ENCODE peak calls at places on chromosomes 13 and 19, in five cellular contexts. Z is epithelial cell of esophagus, Q is body of pancreas, M is pancreas, G is fibroblast of lung. V is an unnamed sample.

GRCh38 chr13:21047591-21048282 is 13.6 kb downstream of the LATS2 start:
- DNase-seq in Z (no peak), Q (no peak), M (no peak), G (no peak), V (no peak)

GRCh38 chr13:97934590-97934989 is 18.9 kb upstream of the IPO5 start:
- DNase-seq in Z (no peak), Q (no peak), M (no peak), G (no peak), V (no peak)

GRCh38 chr13:21043898-21044297 is 17.5 kb downstream of the LATS2 start:
- DNase-seq in Z (no peak), Q (no peak), M (no peak), G (peak), V (no peak)

GRCh38 chr13:109778102-109778542 is 8.3 kb downstream of the IRS2 start:
- DNase-seq in Z (peak), Q (no peak), M (no peak), G (no peak), V (no peak)

GRCh38 chr13:43516401-43516826 is 270.4 kb downstream of the ENOX1 start:
- DNase-seq in Z (no peak), Q (no peak), M (no peak), G (peak), V (no peak)

GRCh38 chr13:105464249-105464648 is 1071.2 kb downstream of the EFNB2 start:
- DNase-seq in Z (peak), Q (no peak), M (no peak), G (no peak), V (no peak)

GRCh38 chr19:40332669-40333068 is 15.5 kb downstream of the C19orf47 start:
- DNase-seq in Z (no peak), Q (no peak), M (no peak), G (no peak), V (no peak)

GRCh38 chr19:49442354-49442753 is 1.0 kb upstream of the SLC17A7 start:
- DNase-seq in Z (no peak), Q (no peak), M (no peak), G (no peak), V (no peak)

GRCh38 chr19:7905298-7905697 is 1.6 kb downstream of the MAP2K7 start:
- DNase-seq in Z (no peak), Q (peak), M (peak), G (no peak), V (no peak)

GRCh38 chr13:50161052-50161451 is 145.8 kb downstream of the KCNRG start:
- DNase-seq in Z (peak), Q (no peak), M (no peak), G (peak), V (no peak)

GRCh38 chr13:41780736-41781708 is 179.9 kb downstream of the VWA8 start:
- DNase-seq in Z (peak), Q (no peak), M (no peak), G (peak), V (no peak)

GRCh38 chr19:18338471-18339001 is 1.9 kb upstream of the PGPEP1 start:
- DNase-seq in Z (no peak), Q (no peak), M (no peak), G (no peak), V (no peak)

GRCh38 chr13:51207881-51208280 is 14.3 kb upstream of the FAM124A start:
- DNase-seq in Z (no peak), Q (no peak), M (no peak), G (no peak), V (no peak)

GRCh38 chr13:98349731-98350305 is 172.7 kb upstream of the RNF113B start:
- DNase-seq in Z (no peak), Q (peak), M (peak), G (no peak), V (peak)

GRCh38 chr13:74904547-74904946 is 577.4 kb downstream of the TBC1D4 start:
- DNase-seq in Z (no peak), Q (no peak), M (no peak), G (no peak), V (no peak)

GRCh38 chr19:3108775-3109174 is 14.6 kb downstream of the GNA11 start:
- DNase-seq in Z (peak), Q (peak), M (peak), G (peak), V (peak)

GRCh38 chr13:51249767-51250741 is 27.9 kb downstream of the FAM124A start:
- DNase-seq in Z (no peak), Q (peak), M (peak), G (no peak), V (peak)

GRCh38 chr19:17235618-17236413 is 9.8 kb downstream of the OCEL1 start:
- DNase-seq in Z (peak), Q (peak), M (peak), G (peak), V (peak)

GRCh38 chr19:1171755-1172352 is 2.2 kb downstream of the SBNO2 start:
- DNase-seq in Z (peak), Q (no peak), M (no peak), G (no peak), V (no peak)

GRCh38 chr19:55283548-55284393 is at the start of gene BRSK1:
- DNase-seq in Z (no peak), Q (no peak), M (no peak), G (peak), V (no peak)

GRCh38 chr13:42048625-42049453 is at the start of gene DGKH:
- DNase-seq in Z (peak), Q (peak), M (peak), G (peak), V (peak)

GRCh38 chr19:14383556-14383897 is 2.3 kb downstream of the ADGRE5 start:
- DNase-seq in Z (no peak), Q (no peak), M (no peak), G (peak), V (no peak)

GRCh38 chr13:32117696-32118095 is 86.1 kb downstream of the FRY start:
- DNase-seq in Z (no peak), Q (peak), M (peak), G (no peak), V (no peak)

GRCh38 chr19:3275583-3276340 is 51.3 kb downstream of the CELF5 start:
- DNase-seq in Z (peak), Q (peak), M (peak), G (peak), V (peak)

GRCh38 chr19:55857149-55857548 is 20.8 kb downstream of the NLRP4 start:
- DNase-seq in Z (no peak), Q (no peak), M (no peak), G (no peak), V (no peak)

GRCh38 chr13:53141336-53141735 is 112.7 kb downstream of the OLFM4 start:
- DNase-seq in Z (no peak), Q (no peak), M (no peak), G (no peak), V (no peak)

GRCh38 chr19:9641810-9642209 is 20.8 kb upstream of the ZNF561 start:
- DNase-seq in Z (peak), Q (no peak), M (no peak), G (no peak), V (no peak)

GRCh38 chr13:66534561-66534960 is 695.6 kb downstream of the PCDH9 start:
- DNase-seq in Z (no peak), Q (no peak), M (no peak), G (peak), V (no peak)

GRCh38 chr13:48304132-48304876 is 753 bp downstream of the RB1 start:
- DNase-seq in Z (peak), Q (peak), M (peak), G (peak), V (peak)

GRCh38 chr19:28475525-28475924 is 737.4 kb downstream of the UQCRFS1 start:
- DNase-seq in Z (no peak), Q (no peak), M (no peak), G (no peak), V (no peak)

GRCh38 chr19:38316477-38317067 is 825 bp upstream of the YIF1B start:
- DNase-seq in Z (no peak), Q (no peak), M (no peak), G (no peak), V (no peak)

DNA sequence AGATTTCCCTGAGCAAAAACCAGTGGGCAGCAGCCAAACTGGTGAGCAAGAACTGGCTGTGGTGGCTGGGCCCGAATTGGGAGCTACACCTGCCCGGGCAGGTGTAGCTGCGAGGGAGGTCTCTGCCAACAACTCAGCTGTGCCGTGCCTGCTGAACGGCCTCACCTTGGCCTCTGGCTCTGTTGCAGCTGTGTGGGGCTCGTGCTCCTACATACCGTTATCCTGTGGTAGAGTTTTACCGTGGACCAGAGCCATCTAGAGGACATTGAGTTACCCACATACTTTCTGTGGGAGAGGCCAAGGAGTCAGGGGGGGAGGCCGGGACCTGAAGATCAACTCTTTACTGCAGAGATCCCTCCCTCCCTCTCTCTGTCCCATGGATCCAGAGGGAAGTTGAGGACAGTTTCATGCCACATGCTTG is 113.2 kb downstream of the TM9SF2 start:
- DNase-seq in Z (peak), Q (peak), M (peak), G (no peak), V (peak)
- TF ChIP-seq CTCF in Z (no peak), Q (no peak), M (no peak), G (no peak), V (peak)

DNA sequence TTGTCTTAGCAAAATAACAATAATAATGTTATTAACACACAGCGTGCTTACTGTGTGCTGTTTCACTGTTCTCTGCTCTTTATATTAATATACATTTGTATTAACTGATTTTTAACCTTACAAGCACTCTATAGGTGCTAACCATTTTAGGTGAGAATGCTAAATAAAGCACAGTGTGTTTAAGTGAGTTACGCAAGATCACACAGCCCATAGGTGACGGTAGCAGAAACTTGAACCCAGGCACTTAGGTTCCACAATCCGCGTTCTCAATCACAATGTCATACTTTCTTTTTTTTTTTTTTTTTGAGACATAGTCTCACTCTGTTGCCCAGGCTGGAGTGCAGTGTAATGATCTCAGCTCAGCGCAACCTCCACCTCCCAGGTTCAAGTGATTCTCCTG is 5.8 kb downstream of the ZNF30 start:
- DNase-seq in Z (no peak), Q (no peak), M (no peak), G (no peak), V (no peak)
- TF ChIP-seq CTCF in Z (no peak), Q (no peak), M (no peak), G (no peak), V (no peak)

GRCh38 chr19:5690955-5691204 is 785 bp downstream of the RPL36 start:
- DNase-seq in Z (peak), Q (no peak), M (no peak), G (no peak), V (no peak)

GRCh38 chr19:5692785-5693194 is 2.7 kb downstream of the RPL36 start:
- DNase-seq in Z (no peak), Q (no peak), M (no peak), G (no peak), V (no peak)

GRCh38 chr19:5693195-5694166 is 3.4 kb downstream of the RPL36 start:
- DNase-seq in Z (peak), Q (peak), M (no peak), G (no peak), V (no peak)

GRCh38 chr19:5691205-5691929 is 1.3 kb downstream of the RPL36 start:
- DNase-seq in Z (peak), Q (peak), M (peak), G (peak), V (no peak)

DNA sequence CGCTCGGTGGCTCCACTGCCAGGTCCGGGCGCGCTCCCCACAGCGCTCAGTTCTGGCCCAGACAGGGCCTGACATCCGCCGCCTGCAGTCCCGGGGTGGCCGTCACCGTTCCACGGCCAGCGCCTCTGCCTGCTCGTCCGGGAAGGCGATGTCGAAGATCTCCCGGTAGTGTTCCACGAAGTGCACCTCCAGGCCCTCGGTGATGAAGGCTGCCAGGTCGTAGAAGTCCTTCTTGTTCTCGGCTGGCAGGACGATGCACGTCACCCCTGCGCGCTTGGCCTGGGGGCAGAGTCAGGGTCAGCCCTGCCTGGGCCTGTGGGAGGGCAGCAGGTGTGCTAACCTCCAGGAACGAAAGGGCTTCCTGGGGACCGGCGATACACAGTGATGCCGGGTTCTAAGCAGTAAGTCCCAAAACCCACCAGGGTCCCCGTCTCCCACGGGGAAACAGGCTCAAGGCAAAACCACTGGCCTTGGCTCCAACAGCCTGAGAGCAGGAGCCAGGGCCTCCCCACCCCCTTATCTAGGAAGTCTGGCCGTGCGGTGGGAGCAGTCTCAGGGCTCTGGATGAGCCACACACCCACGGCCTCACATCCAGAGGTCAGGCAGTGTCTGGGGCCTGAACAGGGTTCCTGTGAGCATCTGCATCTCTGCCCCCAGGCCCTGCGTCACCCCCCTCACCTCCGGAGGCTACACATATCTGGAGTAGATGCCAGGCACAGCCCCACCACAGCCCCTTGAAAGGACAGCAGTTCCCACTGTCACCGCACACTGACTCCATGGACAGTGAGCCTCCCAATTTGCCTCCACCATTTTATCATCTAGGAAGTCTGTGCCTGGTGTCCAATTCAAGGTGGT is 2.1 kb downstream of the RPL36 start:
- DNase-seq in Z (peak), Q (no peak), M (no peak), G (no peak), V (no peak)
- TF ChIP-seq CTCF in Z (no peak), Q (no peak), M (no peak), G (no peak), V (no peak)

DNA sequence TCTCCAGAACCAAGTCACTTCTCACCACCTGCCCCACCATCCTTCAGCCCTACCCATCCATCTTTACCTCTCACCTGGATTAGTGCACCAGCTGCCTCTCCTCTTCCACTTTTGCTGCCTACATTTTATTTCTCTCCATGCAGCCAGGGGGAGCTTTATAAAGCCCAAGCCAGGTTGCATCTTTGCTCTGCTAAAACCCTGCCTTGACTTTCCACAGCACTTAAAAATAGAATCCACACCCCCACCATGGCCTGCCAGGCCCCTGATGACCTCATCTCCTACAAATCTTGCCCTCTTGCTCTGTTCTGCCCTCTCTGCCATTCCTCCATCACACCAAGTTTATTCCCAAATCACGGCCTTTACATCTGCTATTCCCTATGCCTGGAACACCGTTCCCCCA is 1.8 kb downstream of the HOOK2 start:
- DNase-seq in Z (peak), Q (no peak), M (no peak), G (no peak), V (no peak)
- TF ChIP-seq CTCF in Z (peak), Q (no peak), M (no peak), G (peak), V (peak)

GRCh38 chr19:58326501-58326913 is 287 bp upstream of the ZSCAN22 start:
- DNase-seq in Z (no peak), Q (no peak), M (no peak), G (no peak), V (no peak)

GRCh38 chr19:58326914-58327726 is at the start of gene ZSCAN22:
- DNase-seq in Z (peak), Q (peak), M (peak), G (peak), V (peak)

GRCh38 chr19:58325623-58326022 is 1.2 kb upstream of the ZSCAN22 start:
- DNase-seq in Z (peak), Q (no peak), M (no peak), G (no peak), V (no peak)

GRCh38 chr19:58330458-58330857 is 3.7 kb downstream of the ZSCAN22 start:
- DNase-seq in Z (peak), Q (no peak), M (no peak), G (peak), V (no peak)

GRCh38 chr19:58328999-58329398 is 2.2 kb downstream of the ZSCAN22 start:
- DNase-seq in Z (no peak), Q (no peak), M (no peak), G (no peak), V (no peak)
- TF ChIP-seq CTCF in Z (no peak), Q (no peak), M (no peak), G (no peak), V (no peak)

V was measured in GM20000.